ENCODE peak calls at places on chromosomes 7 and 10, in six cellular contexts. D is SK-N-SH, K is MM.1S, W is GM23248, H is OCI-LY7, X is PC-3. S is an unnamed sample.
A peak's percentile ranks its signal among the peaks of the same experiment; 100 is the strongest.

GRCh38 chr7:6403907-6404306 is 43.8 kb downstream of the DAGLB start:
- DNase-seq in D (no peak), K (no peak), W (no peak), H (no peak), X (no peak), S (no peak)

GRCh38 chr10:30026080-30026479 is 33.3 kb downstream of the JCAD start:
- DNase-seq in D (no peak), K (no peak), W (no peak), H (no peak), X (no peak), S (no peak)

GRCh38 chr10:126350216-126350992 is 37.9 kb downstream of the ADAM12 start:
- DNase-seq in D (peak; percentile 58), K (no peak), W (peak; percentile 96), H (no peak), X (peak; percentile 92), S (no peak)

GRCh38 chr7:136063337-136063666 is 86.1 kb upstream of the MTPN start:
- DNase-seq in D (no peak), K (no peak), W (no peak), H (no peak), X (no peak), S (no peak)

GRCh38 chr10:47045331-47045861 is 134.2 kb downstream of the PTPN20 start:
- DNase-seq in D (no peak), K (no peak), W (no peak), H (no peak), X (no peak), S (no peak)

GRCh38 chr7:68841004-68841403 is 757.3 kb upstream of the AUTS2 start:
- DNase-seq in D (no peak), K (no peak), W (peak; percentile 2), H (no peak), X (no peak), S (peak; percentile 37)

GRCh38 chr10:129771576-129772471 is 192.2 kb downstream of the EBF3 start:
- DNase-seq in D (no peak), K (no peak), W (no peak), H (no peak), X (no peak), S (no peak)

GRCh38 chr7:2403718-2404648 is 572 bp downstream of the CHST12 start:
- DNase-seq in D (peak; percentile 84), K (peak; percentile 41), W (peak; percentile 72), H (peak; percentile 58), X (peak; percentile 25), S (peak; percentile 70)

GRCh38 chr10:5543628-5544027 is 18.9 kb downstream of the CALML3 start:
- DNase-seq in D (no peak), K (no peak), W (no peak), H (no peak), X (no peak), S (no peak)

GRCh38 chr7:120941064-120941463 is 9.5 kb upstream of the ING3 start:
- DNase-seq in D (no peak), K (peak; percentile 27), W (peak; percentile 34), H (peak; percentile 6), X (peak; percentile 50), S (no peak)

GRCh38 chr7:85159003-85159402 is 27.9 kb downstream of the SEMA3D start:
- DNase-seq in D (no peak), K (no peak), W (no peak), H (no peak), X (no peak), S (no peak)

GRCh38 chr10:129319934-129320333 is 147.1 kb upstream of the MGMT start:
- DNase-seq in D (no peak), K (no peak), W (no peak), H (no peak), X (no peak), S (no peak)

GRCh38 chr10:37710831-37711616 is 146.4 kb downstream of the ZNF248 start:
- DNase-seq in D (no peak), K (no peak), W (peak; percentile 52), H (no peak), X (peak; percentile 90), S (no peak)

GRCh38 chr10:83960125-83960524 is 179.2 kb upstream of the GHITM start:
- DNase-seq in D (no peak), K (no peak), W (no peak), H (no peak), X (no peak), S (no peak)

GRCh38 chr10:62180677-62181076 is 88.0 kb downstream of the RTKN2 start:
- DNase-seq in D (no peak), K (no peak), W (no peak), H (no peak), X (no peak), S (no peak)

GRCh38 chr10:3907514-3907913 is 122.5 kb upstream of the KLF6 start:
- DNase-seq in D (no peak), K (no peak), W (peak; percentile 39), H (no peak), X (no peak), S (no peak)

GRCh38 chr10:119268871-119269506 is 61.6 kb downstream of the GRK5 start:
- DNase-seq in D (no peak), K (peak; percentile 31), W (no peak), H (no peak), X (no peak), S (no peak)

GRCh38 chr7:78377532-78377931 is 579.0 kb downstream of the PHTF2 start:
- DNase-seq in D (no peak), K (no peak), W (no peak), H (no peak), X (no peak), S (no peak)

GRCh38 chr10:29947701-29948060 is 111.7 kb downstream of the JCAD start:
- DNase-seq in D (no peak), K (no peak), W (no peak), H (no peak), X (peak; percentile 19), S (no peak)

GRCh38 chr10:49500420-49500819 is 38.5 kb downstream of the ERCC6 start:
- DNase-seq in D (no peak), K (no peak), W (no peak), H (no peak), X (no peak), S (no peak)

GRCh38 chr10:74586088-74586585 is 240.3 kb upstream of the KAT6B start:
- DNase-seq in D (peak; percentile 12), K (peak; percentile 30), W (peak; percentile 24), H (peak; percentile 36), X (peak; percentile 38), S (no peak)

GRCh38 chr10:31646519-31646918 is 282.1 kb downstream of the ARHGAP12 start:
- DNase-seq in D (no peak), K (no peak), W (peak; percentile 20), H (no peak), X (peak; percentile 30), S (no peak)

GRCh38 chr10:93680414-93681047 is 21.9 kb downstream of the FRA10AC1 start:
- DNase-seq in D (peak; percentile 12), K (no peak), W (peak; percentile 63), H (peak; percentile 70), X (peak; percentile 78), S (peak; percentile 56)

GRCh38 chr7:52753855-52754254 is 281.6 kb upstream of the POM121L12 start:
- DNase-seq in D (no peak), K (no peak), W (no peak), H (no peak), X (no peak), S (no peak)

GRCh38 chr7:74656421-74656910 is 1.1 kb upstream of the GTF2I start:
- DNase-seq in D (peak; percentile 84), K (peak; percentile 36), W (peak; percentile 60), H (peak; percentile 56), X (peak; percentile 45), S (peak; percentile 73)

GRCh38 chr10:105650311-105650710 is 1009.2 kb downstream of the SORCS3 start:
- DNase-seq in D (no peak), K (no peak), W (no peak), H (no peak), X (no peak), S (no peak)

GRCh38 chr10:7085147-7085912 is 325.5 kb downstream of the SFMBT2 start:
- DNase-seq in D (no peak), K (no peak), W (peak; percentile 4), H (no peak), X (no peak), S (no peak)

GRCh38 chr7:91869661-91870060 is 10.8 kb downstream of the MTERF1 start:
- DNase-seq in D (no peak), K (no peak), W (no peak), H (no peak), X (peak; percentile 9), S (no peak)

GRCh38 chr10:22825841-22826240 is 102.0 kb upstream of the ARMC3 start:
- DNase-seq in D (peak; percentile 19), K (no peak), W (no peak), H (no peak), X (peak; percentile 73), S (no peak)

GRCh38 chr7:91089382-91089963 is 174.8 kb upstream of the FZD1 start:
- DNase-seq in D (peak; percentile 34), K (peak; percentile 13), W (peak; percentile 71), H (peak; percentile 45), X (peak; percentile 40), S (peak; percentile 47)

GRCh38 chr7:120272261-120272895 is 597 bp upstream of the KCND2 start:
- DNase-seq in D (peak; percentile 72), K (peak; percentile 84), W (peak; percentile 78), H (peak; percentile 23), X (peak; percentile 66), S (peak; percentile 67)

GRCh38 chr10:133100706-133101463 is 13.2 kb downstream of the ADGRA1 start:
- DNase-seq in D (no peak), K (peak; percentile 7), W (peak; percentile 30), H (no peak), X (no peak), S (peak; percentile 41)
- H3K4me2 ChIP-seq in D (no peak overlapping the region), K (no peak overlapping the region), W (no peak overlapping the region), H (no peak overlapping the region), X (no peak overlapping the region), S (no peak overlapping the region)

GRCh38 chr7:131899271-131900030 is 343.0 kb upstream of the PODXL start:
- DNase-seq in D (no peak), K (no peak), W (peak; percentile 29), H (no peak), X (no peak), S (no peak)

GRCh38 chr7:131897016-131897789 is 340.8 kb upstream of the PODXL start:
- DNase-seq in D (peak; percentile 16), K (no peak), W (peak; percentile 87), H (no peak), X (peak; percentile 62), S (no peak)

GRCh38 chr7:131896189-131896855 is 339.9 kb upstream of the PODXL start:
- DNase-seq in D (no peak), K (no peak), W (no peak), H (no peak), X (no peak), S (no peak)

GRCh38 chr7:131900785-131901287 is 344.4 kb upstream of the PODXL start:
- DNase-seq in D (no peak), K (no peak), W (no peak), H (no peak), X (no peak), S (no peak)

GRCh38 chr7:131898418-131898817 is 342.0 kb upstream of the PODXL start:
- DNase-seq in D (no peak), K (no peak), W (peak; percentile 66), H (no peak), X (peak; percentile 15), S (no peak)
- H3K9me2 ChIP-seq in D (no peaks in the 10 kb centered on the region), K (no peaks in the 10 kb centered on the region), W (no peaks in the 10 kb centered on the region), H (no peaks in the 10 kb centered on the region), X (no peaks in the 10 kb centered on the region), S (no peaks in the 10 kb centered on the region)

GRCh38 chr10:17129711-17130110 is at the start of gene CUBN:
- DNase-seq in D (no peak), K (no peak), W (no peak), H (no peak), X (no peak), S (no peak)
- H2AFZ ChIP-seq in D (no peak within 1 kb of the TSS), K (no peak within 1 kb of the TSS), W (no peak within 1 kb of the TSS), H (no peak within 1 kb of the TSS), X (no peak within 1 kb of the TSS), S (no peak within 1 kb of the TSS)

GRCh38 chr7:42883950-42884349 is 27.9 kb downstream of the C7orf25 start:
- DNase-seq in D (no peak), K (no peak), W (no peak), H (peak; percentile 93), X (peak; percentile 90), S (no peak)
- H3K4me2 ChIP-seq in D (no peak overlapping the region), K (no peak overlapping the region), W (no peak overlapping the region), H (peak overlapping the region; percentile 52), X (peak overlapping the region; percentile 78), S (no peak overlapping the region)